ENCODE peak calls at places on chromosomes 12 and 14, in ten cellular contexts. One of them, this sample, is unnamed. For H3K36me3 and H3K27me3, the result is how much of the 10 kb centered on the place peaks cover.

GRCh38 chr12:11621797-11622423 is 27.6 kb upstream of the ETV6 start:
- DNase-seq in psoas muscle: no peak
- DNase-seq in naive thymus-derived CD4-positive, alpha-beta T cell: no peak
- DNase-seq in hepatocyte: no peak
- DNase-seq in Peyer's patch: no peak
- DNase-seq in left ventricle myocardium inferior: no peak
- DNase-seq in stomach: no peak
- DNase-seq in heart right ventricle: no peak
- DNase-seq in CD8-positive, alpha-beta T cell: peak
- DNase-seq in esophagus muscularis mucosa: no peak
- DNase-seq in this sample: no peak

GRCh38 chr12:122918827-122919226 is 22.9 kb upstream of the VPS37B start:
- DNase-seq in psoas muscle: no peak
- DNase-seq in naive thymus-derived CD4-positive, alpha-beta T cell: no peak
- DNase-seq in hepatocyte: no peak
- DNase-seq in Peyer's patch: no peak
- DNase-seq in left ventricle myocardium inferior: no peak
- DNase-seq in stomach: no peak
- DNase-seq in heart right ventricle: no peak
- DNase-seq in CD8-positive, alpha-beta T cell: no peak
- DNase-seq in esophagus muscularis mucosa: no peak
- DNase-seq in this sample: no peak

GRCh38 chr14:56195727-56196126 is 77.5 kb downstream of the PELI2 start:
- DNase-seq in psoas muscle: no peak
- DNase-seq in naive thymus-derived CD4-positive, alpha-beta T cell: no peak
- DNase-seq in hepatocyte: no peak
- DNase-seq in Peyer's patch: no peak
- DNase-seq in left ventricle myocardium inferior: no peak
- DNase-seq in stomach: no peak
- DNase-seq in heart right ventricle: no peak
- DNase-seq in CD8-positive, alpha-beta T cell: no peak
- DNase-seq in esophagus muscularis mucosa: no peak
- DNase-seq in this sample: no peak

GRCh38 chr12:31855427-31855826 is 103.8 kb upstream of the RESF1 start:
- DNase-seq in psoas muscle: no peak
- DNase-seq in naive thymus-derived CD4-positive, alpha-beta T cell: no peak
- DNase-seq in hepatocyte: no peak
- DNase-seq in Peyer's patch: no peak
- DNase-seq in left ventricle myocardium inferior: no peak
- DNase-seq in stomach: no peak
- DNase-seq in heart right ventricle: no peak
- DNase-seq in CD8-positive, alpha-beta T cell: no peak
- DNase-seq in esophagus muscularis mucosa: no peak
- DNase-seq in this sample: no peak

GRCh38 chr12:88836156-88836555 is 255.9 kb upstream of the KITLG start:
- DNase-seq in psoas muscle: no peak
- DNase-seq in naive thymus-derived CD4-positive, alpha-beta T cell: no peak
- DNase-seq in hepatocyte: no peak
- DNase-seq in Peyer's patch: no peak
- DNase-seq in left ventricle myocardium inferior: no peak
- DNase-seq in stomach: no peak
- DNase-seq in heart right ventricle: no peak
- DNase-seq in CD8-positive, alpha-beta T cell: no peak
- DNase-seq in esophagus muscularis mucosa: no peak
- DNase-seq in this sample: no peak

GRCh38 chr12:67804168-67804567 is 155.6 kb downstream of the DYRK2 start:
- DNase-seq in psoas muscle: no peak
- DNase-seq in naive thymus-derived CD4-positive, alpha-beta T cell: no peak
- DNase-seq in hepatocyte: no peak
- DNase-seq in Peyer's patch: no peak
- DNase-seq in left ventricle myocardium inferior: no peak
- DNase-seq in stomach: no peak
- DNase-seq in heart right ventricle: no peak
- DNase-seq in CD8-positive, alpha-beta T cell: peak
- DNase-seq in esophagus muscularis mucosa: no peak
- DNase-seq in this sample: no peak

GRCh38 chr12:11773889-11774677 is 124.6 kb downstream of the ETV6 start:
- DNase-seq in psoas muscle: no peak
- DNase-seq in naive thymus-derived CD4-positive, alpha-beta T cell: no peak
- DNase-seq in hepatocyte: no peak
- DNase-seq in Peyer's patch: no peak
- DNase-seq in left ventricle myocardium inferior: no peak
- DNase-seq in stomach: no peak
- DNase-seq in heart right ventricle: no peak
- DNase-seq in CD8-positive, alpha-beta T cell: no peak
- DNase-seq in esophagus muscularis mucosa: no peak
- DNase-seq in this sample: no peak

GRCh38 chr14:68104518-68104917 is 284.9 kb downstream of the RAD51B start:
- DNase-seq in psoas muscle: no peak
- DNase-seq in naive thymus-derived CD4-positive, alpha-beta T cell: no peak
- DNase-seq in hepatocyte: peak
- DNase-seq in Peyer's patch: no peak
- DNase-seq in left ventricle myocardium inferior: no peak
- DNase-seq in stomach: no peak
- DNase-seq in heart right ventricle: no peak
- DNase-seq in CD8-positive, alpha-beta T cell: no peak
- DNase-seq in esophagus muscularis mucosa: no peak
- DNase-seq in this sample: no peak

GRCh38 chr14:44989497-44990440 is 27.8 kb downstream of the TOGARAM1 start:
- DNase-seq in psoas muscle: no peak
- DNase-seq in naive thymus-derived CD4-positive, alpha-beta T cell: no peak
- DNase-seq in hepatocyte: no peak
- DNase-seq in Peyer's patch: no peak
- DNase-seq in left ventricle myocardium inferior: no peak
- DNase-seq in stomach: no peak
- DNase-seq in heart right ventricle: no peak
- DNase-seq in CD8-positive, alpha-beta T cell: no peak
- DNase-seq in esophagus muscularis mucosa: no peak
- DNase-seq in this sample: no peak
- H3K4me3 ChIP-seq in psoas muscle: no peak
- H3K4me3 ChIP-seq in naive thymus-derived CD4-positive, alpha-beta T cell: no peak
- H3K4me3 ChIP-seq in hepatocyte: no peak
- H3K4me3 ChIP-seq in Peyer's patch: no peak
- H3K4me3 ChIP-seq in left ventricle myocardium inferior: no peak
- H3K4me3 ChIP-seq in stomach: no peak
- H3K4me3 ChIP-seq in heart right ventricle: no peak
- H3K4me3 ChIP-seq in CD8-positive, alpha-beta T cell: no peak
- H3K4me3 ChIP-seq in esophagus muscularis mucosa: no peak
- H3K4me3 ChIP-seq in this sample: no peak

GRCh38 chr12:14655284-14655683 is 41.1 kb downstream of the GUCY2C start:
- DNase-seq in psoas muscle: no peak
- DNase-seq in naive thymus-derived CD4-positive, alpha-beta T cell: no peak
- DNase-seq in hepatocyte: no peak
- DNase-seq in Peyer's patch: no peak
- DNase-seq in left ventricle myocardium inferior: no peak
- DNase-seq in stomach: no peak
- DNase-seq in heart right ventricle: no peak
- DNase-seq in CD8-positive, alpha-beta T cell: no peak
- DNase-seq in esophagus muscularis mucosa: no peak
- DNase-seq in this sample: peak
- H3K36me3 ChIP-seq in psoas muscle: under half
- H3K36me3 ChIP-seq in naive thymus-derived CD4-positive, alpha-beta T cell: under half
- H3K36me3 ChIP-seq in hepatocyte: under half
- H3K36me3 ChIP-seq in Peyer's patch: under half
- H3K36me3 ChIP-seq in left ventricle myocardium inferior: under half
- H3K36me3 ChIP-seq in stomach: under half
- H3K36me3 ChIP-seq in heart right ventricle: under half
- H3K36me3 ChIP-seq in CD8-positive, alpha-beta T cell: under half
- H3K36me3 ChIP-seq in esophagus muscularis mucosa: under half
- H3K36me3 ChIP-seq in this sample: under half

GRCh38 chr14:101175731-101176534 is 272.4 kb upstream of the RTL1 start:
- DNase-seq in psoas muscle: no peak
- DNase-seq in naive thymus-derived CD4-positive, alpha-beta T cell: no peak
- DNase-seq in hepatocyte: no peak
- DNase-seq in Peyer's patch: no peak
- DNase-seq in left ventricle myocardium inferior: no peak
- DNase-seq in stomach: no peak
- DNase-seq in heart right ventricle: no peak
- DNase-seq in CD8-positive, alpha-beta T cell: no peak
- DNase-seq in esophagus muscularis mucosa: peak
- DNase-seq in this sample: no peak

GRCh38 chr14:101176535-101177205 is 273.1 kb upstream of the RTL1 start:
- DNase-seq in psoas muscle: no peak
- DNase-seq in naive thymus-derived CD4-positive, alpha-beta T cell: no peak
- DNase-seq in hepatocyte: no peak
- DNase-seq in Peyer's patch: peak
- DNase-seq in left ventricle myocardium inferior: no peak
- DNase-seq in stomach: no peak
- DNase-seq in heart right ventricle: no peak
- DNase-seq in CD8-positive, alpha-beta T cell: no peak
- DNase-seq in esophagus muscularis mucosa: peak
- DNase-seq in this sample: no peak

GRCh38 chr14:101179691-101180211 is 276.2 kb upstream of the RTL1 start:
- DNase-seq in psoas muscle: no peak
- DNase-seq in naive thymus-derived CD4-positive, alpha-beta T cell: no peak
- DNase-seq in hepatocyte: no peak
- DNase-seq in Peyer's patch: peak
- DNase-seq in left ventricle myocardium inferior: no peak
- DNase-seq in stomach: no peak
- DNase-seq in heart right ventricle: no peak
- DNase-seq in CD8-positive, alpha-beta T cell: no peak
- DNase-seq in esophagus muscularis mucosa: peak
- DNase-seq in this sample: no peak

GRCh38 chr14:101177301-101178055 is 274.0 kb upstream of the RTL1 start:
- DNase-seq in psoas muscle: no peak
- DNase-seq in naive thymus-derived CD4-positive, alpha-beta T cell: no peak
- DNase-seq in hepatocyte: no peak
- DNase-seq in Peyer's patch: peak
- DNase-seq in left ventricle myocardium inferior: no peak
- DNase-seq in stomach: no peak
- DNase-seq in heart right ventricle: no peak
- DNase-seq in CD8-positive, alpha-beta T cell: no peak
- DNase-seq in esophagus muscularis mucosa: peak
- DNase-seq in this sample: peak

DNA sequence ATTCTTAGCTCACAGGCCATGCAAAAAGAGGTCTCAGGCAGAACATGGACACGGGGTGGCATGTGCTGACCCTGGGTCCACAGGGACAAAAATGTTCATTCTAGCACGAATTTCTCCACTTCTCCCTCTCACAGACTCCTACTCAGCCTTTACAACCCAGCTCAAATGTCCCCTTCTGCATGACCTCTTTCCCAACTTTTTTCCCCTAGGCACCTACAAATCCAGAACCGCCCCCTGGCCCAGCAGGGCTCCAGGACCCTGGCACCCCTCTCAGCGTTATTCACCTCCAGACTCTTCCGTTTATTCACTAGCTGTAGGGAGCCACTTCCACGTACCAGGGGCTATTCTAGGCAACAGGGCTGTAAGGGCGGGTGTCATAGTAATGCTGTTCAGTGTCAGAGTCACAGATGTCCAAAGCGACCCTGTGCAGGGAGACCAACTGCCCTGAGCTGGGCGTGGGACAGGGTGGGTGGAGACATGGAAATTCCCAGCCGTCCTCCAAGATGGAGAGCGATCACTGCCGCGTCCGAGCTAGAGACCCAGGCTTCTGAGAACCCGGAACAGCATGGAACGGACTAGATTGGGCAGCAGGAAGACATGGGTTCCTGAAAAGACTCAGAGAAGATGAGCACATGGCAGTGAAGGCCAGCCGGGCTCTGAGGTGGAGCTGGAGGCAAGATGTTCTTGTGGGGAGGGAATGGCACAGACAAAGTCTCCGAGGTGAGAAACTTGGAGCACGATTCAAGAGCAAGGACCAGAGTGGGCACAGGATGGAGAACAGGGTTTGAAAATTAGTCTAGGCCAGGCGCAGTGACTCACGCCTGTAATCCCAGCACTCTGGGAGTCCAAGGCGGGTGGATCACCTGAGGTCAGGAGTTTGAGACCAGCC is 274.9 kb upstream of the RTL1 start:
- DNase-seq in psoas muscle: no peak
- DNase-seq in naive thymus-derived CD4-positive, alpha-beta T cell: no peak
- DNase-seq in hepatocyte: no peak
- DNase-seq in Peyer's patch: peak
- DNase-seq in left ventricle myocardium inferior: no peak
- DNase-seq in stomach: no peak
- DNase-seq in heart right ventricle: no peak
- DNase-seq in CD8-positive, alpha-beta T cell: no peak
- DNase-seq in esophagus muscularis mucosa: peak
- DNase-seq in this sample: no peak
- H3K27me3 ChIP-seq in psoas muscle: under half
- H3K27me3 ChIP-seq in naive thymus-derived CD4-positive, alpha-beta T cell: under half
- H3K27me3 ChIP-seq in hepatocyte: under half
- H3K27me3 ChIP-seq in Peyer's patch: under half
- H3K27me3 ChIP-seq in left ventricle myocardium inferior: half or more
- H3K27me3 ChIP-seq in stomach: under half
- H3K27me3 ChIP-seq in heart right ventricle: under half
- H3K27me3 ChIP-seq in CD8-positive, alpha-beta T cell: under half
- H3K27me3 ChIP-seq in esophagus muscularis mucosa: under half
- H3K27me3 ChIP-seq in this sample: under half

GRCh38 chr12:52497975-52498374 is 4.9 kb upstream of the KRT6A start:
- DNase-seq in psoas muscle: no peak
- DNase-seq in naive thymus-derived CD4-positive, alpha-beta T cell: no peak
- DNase-seq in hepatocyte: no peak
- DNase-seq in Peyer's patch: no peak
- DNase-seq in left ventricle myocardium inferior: no peak
- DNase-seq in stomach: no peak
- DNase-seq in heart right ventricle: no peak
- DNase-seq in CD8-positive, alpha-beta T cell: no peak
- DNase-seq in esophagus muscularis mucosa: peak
- DNase-seq in this sample: no peak

GRCh38 chr12:52495385-52495784 is 2.3 kb upstream of the KRT6A start:
- DNase-seq in psoas muscle: no peak
- DNase-seq in naive thymus-derived CD4-positive, alpha-beta T cell: no peak
- DNase-seq in hepatocyte: peak
- DNase-seq in Peyer's patch: no peak
- DNase-seq in left ventricle myocardium inferior: no peak
- DNase-seq in stomach: no peak
- DNase-seq in heart right ventricle: no peak
- DNase-seq in CD8-positive, alpha-beta T cell: no peak
- DNase-seq in esophagus muscularis mucosa: peak
- DNase-seq in this sample: peak

GRCh38 chr12:52494518-52494917 is 1.5 kb upstream of the KRT6A start:
- DNase-seq in psoas muscle: no peak
- DNase-seq in naive thymus-derived CD4-positive, alpha-beta T cell: no peak
- DNase-seq in hepatocyte: peak
- DNase-seq in Peyer's patch: no peak
- DNase-seq in left ventricle myocardium inferior: peak
- DNase-seq in stomach: no peak
- DNase-seq in heart right ventricle: no peak
- DNase-seq in CD8-positive, alpha-beta T cell: no peak
- DNase-seq in esophagus muscularis mucosa: peak
- DNase-seq in this sample: no peak

GRCh38 chr12:52496590-52497071 is 3.6 kb upstream of the KRT6A start:
- DNase-seq in psoas muscle: no peak
- DNase-seq in naive thymus-derived CD4-positive, alpha-beta T cell: no peak
- DNase-seq in hepatocyte: no peak
- DNase-seq in Peyer's patch: no peak
- DNase-seq in left ventricle myocardium inferior: no peak
- DNase-seq in stomach: no peak
- DNase-seq in heart right ventricle: no peak
- DNase-seq in CD8-positive, alpha-beta T cell: no peak
- DNase-seq in esophagus muscularis mucosa: peak
- DNase-seq in this sample: peak

DNA sequence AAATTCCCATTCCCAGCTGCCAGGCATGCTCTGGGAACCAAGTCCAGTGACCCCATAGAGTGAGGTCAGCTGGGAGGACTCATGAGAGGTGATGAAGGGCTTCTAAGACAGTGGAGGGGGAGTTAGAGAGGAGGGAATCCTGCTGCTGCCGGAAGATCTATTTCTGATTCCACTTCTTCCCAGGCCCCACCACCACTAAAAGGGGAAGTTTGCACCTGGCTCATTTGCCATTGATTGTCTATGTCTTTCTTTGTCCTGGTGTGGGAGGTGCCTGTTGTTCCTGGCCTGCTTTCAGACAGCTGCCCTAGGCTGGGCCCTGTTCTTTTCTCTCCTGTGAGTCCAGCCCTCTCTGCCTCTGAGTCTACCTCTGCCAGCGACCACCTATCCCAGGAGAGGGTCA is 3.0 kb upstream of the KRT6A start:
- DNase-seq in psoas muscle: no peak
- DNase-seq in naive thymus-derived CD4-positive, alpha-beta T cell: no peak
- DNase-seq in hepatocyte: no peak
- DNase-seq in Peyer's patch: no peak
- DNase-seq in left ventricle myocardium inferior: no peak
- DNase-seq in stomach: no peak
- DNase-seq in heart right ventricle: no peak
- DNase-seq in CD8-positive, alpha-beta T cell: no peak
- DNase-seq in esophagus muscularis mucosa: no peak
- DNase-seq in this sample: peak
- H3K4me3 ChIP-seq in psoas muscle: no peak
- H3K4me3 ChIP-seq in naive thymus-derived CD4-positive, alpha-beta T cell: no peak
- H3K4me3 ChIP-seq in hepatocyte: no peak
- H3K4me3 ChIP-seq in Peyer's patch: no peak
- H3K4me3 ChIP-seq in left ventricle myocardium inferior: no peak
- H3K4me3 ChIP-seq in stomach: no peak
- H3K4me3 ChIP-seq in heart right ventricle: no peak
- H3K4me3 ChIP-seq in CD8-positive, alpha-beta T cell: no peak
- H3K4me3 ChIP-seq in esophagus muscularis mucosa: no peak
- H3K4me3 ChIP-seq in this sample: no peak

This sample was measured in H7.